ENCODE peak calls at places on chromosomes 13 and 19, in four cellular contexts. W, Z, P and N are unnamed samples.

GRCh38 chr13:21069561-21070004 is 8.2 kb upstream of the LATS2 start:
- DNase-seq in W (peak), Z (no peak), P (peak), N (no peak)

GRCh38 chr19:44587863-44588752 is 25.3 kb upstream of the IGSF23 start:
- DNase-seq in W (peak), Z (no peak), P (peak), N (no peak)

GRCh38 chr13:91305652-91306051 is 41.8 kb upstream of the MIR17HG start:
- DNase-seq in W (no peak), Z (no peak), P (no peak), N (no peak)

GRCh38 chr13:37277435-37278144 is 172.1 kb upstream of the CSNK1A1L start:
- DNase-seq in W (peak), Z (no peak), P (peak), N (no peak)

GRCh38 chr13:42526276-42526675 is 47.7 kb upstream of the TNFSF11 start:
- DNase-seq in W (no peak), Z (no peak), P (no peak), N (no peak)

GRCh38 chr13:30880756-30881155 is 25.3 kb upstream of the MEDAG start:
- DNase-seq in W (peak), Z (no peak), P (peak), N (no peak)

GRCh38 chr13:83216521-83217245 is 665.6 kb downstream of the SLITRK1 start:
- DNase-seq in W (no peak), Z (peak), P (no peak), N (no peak)

GRCh38 chr13:30224732-30225131 is 82.6 kb downstream of the KATNAL1 start:
- DNase-seq in W (peak), Z (no peak), P (no peak), N (no peak)

GRCh38 chr19:35134601-35135091 is at the start of gene LGI4:
- DNase-seq in W (no peak), Z (no peak), P (no peak), N (no peak)

GRCh38 chr19:45607071-45608029 is 5.3 kb upstream of the GPR4 start:
- DNase-seq in W (peak), Z (peak), P (peak), N (peak)

GRCh38 chr13:77143325-77143907 is 116.5 kb upstream of the FBXL3 start:
- DNase-seq in W (no peak), Z (no peak), P (peak), N (no peak)

GRCh38 chr19:9934132-9934950 is 2.0 kb downstream of the OLFM2 start:
- DNase-seq in W (no peak), Z (peak), P (peak), N (peak)

GRCh38 chr13:75186384-75186783 is 295.6 kb downstream of the TBC1D4 start:
- DNase-seq in W (no peak), Z (no peak), P (no peak), N (no peak)

GRCh38 chr13:95607363-95607762 is 37.1 kb downstream of the DZIP1 start:
- DNase-seq in W (peak), Z (no peak), P (no peak), N (no peak)

GRCh38 chr13:28220166-28220565 is 81.8 kb downstream of the PAN3 start:
- DNase-seq in W (peak), Z (no peak), P (no peak), N (no peak)

GRCh38 chr19:35068941-35069634 is 27.6 kb downstream of the HPN start:
- DNase-seq in W (no peak), Z (no peak), P (no peak), N (no peak)

GRCh38 chr19:1598777-1599459 is 6.3 kb upstream of the MBD3 start:
- DNase-seq in W (no peak), Z (no peak), P (no peak), N (no peak)

GRCh38 chr13:107553838-107554237 is 661.5 kb downstream of the LIG4 start:
- DNase-seq in W (no peak), Z (no peak), P (no peak), N (no peak)

GRCh38 chr19:55600336-55601028 is 394 bp downstream of the ZNF524 start:
- DNase-seq in W (peak), Z (peak), P (no peak), N (peak)

GRCh38 chr13:74796126-74796643 is 662.0 kb upstream of the KLF12 start:
- DNase-seq in W (no peak), Z (no peak), P (no peak), N (no peak)

GRCh38 chr13:50386527-50387123 is 371.4 kb downstream of the KCNRG start:
- DNase-seq in W (peak), Z (peak), P (no peak), N (no peak)

GRCh38 chr19:55640043-55640576 is 692 bp upstream of the ZNF580 start:
- DNase-seq in W (peak), Z (peak), P (no peak), N (no peak)

GRCh38 chr13:92769064-92769463 is 457.5 kb upstream of the GPC6 start:
- DNase-seq in W (no peak), Z (no peak), P (no peak), N (no peak)

GRCh38 chr19:3277649-3278048 is 53.2 kb downstream of the CELF5 start:
- DNase-seq in W (no peak), Z (no peak), P (no peak), N (no peak)

GRCh38 chr19:7393934-7394508 is 45.3 kb downstream of the ARHGEF18 start:
- DNase-seq in W (no peak), Z (no peak), P (no peak), N (no peak)

GRCh38 chr19:20077791-20078463 is at the start of gene ZNF90:
- DNase-seq in W (peak), Z (peak), P (peak), N (no peak)

GRCh38 chr19:695350-695949 is at the start of gene PRSS57:
- DNase-seq in W (no peak), Z (no peak), P (no peak), N (no peak)

GRCh38 chr19:6357174-6357573 is 4.2 kb upstream of the CLPP start:
- DNase-seq in W (no peak), Z (no peak), P (no peak), N (no peak)

GRCh38 chr19:3383121-3383722 is 16.8 kb downstream of the NFIC start:
- DNase-seq in W (no peak), Z (no peak), P (no peak), N (no peak)

GRCh38 chr13:23380534-23380933 is 53.0 kb downstream of the SACS start:
- DNase-seq in W (no peak), Z (no peak), P (no peak), N (no peak)

GRCh38 chr13:41613984-41614581 is 156.7 kb downstream of the RGCC start:
- DNase-seq in W (peak), Z (no peak), P (peak), N (no peak)

GRCh38 chr13:79407349-79407979 is 1.4 kb upstream of the RBM26 start:
- DNase-seq in W (no peak), Z (no peak), P (no peak), N (no peak)

GRCh38 chr13:38824342-38824741 is 137.5 kb downstream of the FREM2 start:
- DNase-seq in W (no peak), Z (peak), P (no peak), N (no peak)

GRCh38 chr19:41510484-41510883 is 65.5 kb upstream of the CEACAM21 start:
- DNase-seq in W (no peak), Z (no peak), P (no peak), N (no peak)

GRCh38 chr19:8129061-8129460 is 20.3 kb downstream of the FBN3 start:
- DNase-seq in W (no peak), Z (no peak), P (no peak), N (no peak)

GRCh38 chr19:10501971-10502523 is 1.1 kb downstream of the KEAP1 start:
- DNase-seq in W (no peak), Z (peak), P (peak), N (peak)

GRCh38 chr13:80050252-80050651 is 290.7 kb downstream of the SPRY2 start:
- DNase-seq in W (peak), Z (no peak), P (no peak), N (no peak)

GRCh38 chr13:41064493-41064892 is 3.2 kb downstream of the WBP4 start:
- DNase-seq in W (peak), Z (no peak), P (no peak), N (no peak)

DNA sequence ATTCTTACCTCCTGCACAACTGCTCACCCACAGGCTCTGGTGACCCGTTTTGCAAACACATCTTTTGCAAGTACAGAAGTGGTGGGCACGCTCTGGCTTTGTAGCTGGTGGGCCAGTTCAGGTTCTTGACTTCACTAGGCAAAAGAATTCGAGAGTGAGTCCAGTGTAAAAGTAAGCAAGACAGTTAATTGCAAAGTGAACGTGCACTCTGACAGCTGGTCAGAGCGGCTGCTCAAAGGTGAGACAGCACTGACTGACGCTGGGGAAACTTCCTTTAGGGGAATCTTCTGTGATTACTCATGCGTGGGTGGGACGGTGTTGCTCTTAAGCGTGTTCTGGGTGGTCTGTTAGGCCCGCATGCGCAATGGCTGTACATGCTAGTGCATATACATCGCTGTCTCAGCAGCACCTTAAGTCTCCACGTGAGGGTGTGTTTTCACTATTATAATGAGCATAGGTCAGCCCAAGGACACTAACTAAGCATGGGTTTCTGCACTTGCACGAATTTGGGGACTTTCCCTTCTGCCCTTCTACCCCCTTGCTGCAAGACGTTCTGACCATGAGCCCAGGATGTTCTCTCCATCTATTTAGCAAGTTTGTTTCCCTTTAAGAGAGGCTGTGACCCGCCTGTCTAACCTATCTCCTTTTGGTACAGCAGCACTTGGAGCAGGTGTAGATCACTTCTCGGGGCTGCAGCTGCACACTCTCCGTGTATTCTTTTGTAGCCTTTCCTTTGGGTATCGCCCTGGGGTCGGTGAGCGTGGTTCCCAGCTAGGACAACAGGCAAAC is 30.2 kb upstream of the CD33 start:
- DNase-seq in W (no peak), Z (no peak), P (no peak), N (no peak)
- H3K4me2 ChIP-seq in W (no peak), Z (no peak), P (no peak), N (no peak)

GRCh38 chr13:35496011-35496410 is 19.5 kb upstream of the MAB21L1 start:
- DNase-seq in W (no peak), Z (no peak), P (no peak), N (no peak)
- H3K4me3 ChIP-seq in W (no peak), Z (no peak), P (no peak), N (no peak)

GRCh38 chr19:48122421-48122820 is 11.8 kb upstream of the PLA2G4C start:
- DNase-seq in W (no peak), Z (no peak), P (no peak), N (no peak)
- H3K4me2 ChIP-seq in W (no peak), Z (no peak), P (no peak), N (no peak)

GRCh38 chr13:51924756-51925544 is 63.2 kb downstream of the CCDC70 start:
- DNase-seq in W (no peak), Z (no peak), P (no peak), N (no peak)

GRCh38 chr13:51923983-51924539 is 62.3 kb downstream of the CCDC70 start:
- DNase-seq in W (no peak), Z (peak), P (peak), N (no peak)

GRCh38 chr13:51926528-51926885 is 64.7 kb downstream of the CCDC70 start:
- DNase-seq in W (no peak), Z (no peak), P (no peak), N (no peak)

GRCh38 chr13:51927129-51927528 is 65.4 kb downstream of the CCDC70 start:
- DNase-seq in W (no peak), Z (no peak), P (no peak), N (no peak)

DNA sequence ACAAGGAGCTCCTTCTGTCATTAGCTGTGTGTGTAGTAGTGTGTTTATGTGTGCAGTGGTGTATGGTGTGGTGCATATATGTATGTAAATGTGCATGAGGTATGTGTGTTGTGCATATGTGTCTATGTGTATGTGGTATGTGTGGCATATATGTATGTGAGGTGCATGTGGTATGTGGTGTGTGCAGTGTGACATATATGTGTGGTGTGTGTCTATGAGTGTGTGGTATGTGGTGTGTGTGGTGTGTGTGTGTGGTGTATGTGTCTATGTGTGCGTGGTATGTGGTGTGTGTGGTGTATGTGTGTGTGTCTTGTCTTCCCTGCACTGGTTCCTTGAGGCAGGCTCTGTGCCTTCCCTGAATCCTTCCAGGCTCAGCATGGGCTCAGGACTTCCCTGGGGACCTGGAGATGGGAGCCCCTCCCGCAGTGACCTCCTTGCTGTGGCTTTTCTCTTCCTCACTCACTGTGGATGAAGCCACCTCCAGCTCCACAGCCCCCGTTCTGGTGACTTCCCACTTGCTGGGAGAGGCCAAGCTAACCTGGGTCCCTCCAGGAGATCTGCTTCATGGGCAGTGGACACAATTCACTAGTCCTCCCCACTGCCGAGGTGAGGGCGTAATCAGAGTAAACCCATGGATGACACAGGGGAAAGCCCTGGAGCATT is 64.2 kb downstream of the CCDC70 start:
- DNase-seq in W (no peak), Z (no peak), P (no peak), N (no peak)
- H3K4me3 ChIP-seq in W (no peak), Z (no peak), P (no peak), N (no peak)

GRCh38 chr13:52195052-52195837 is 35.8 kb upstream of the NEK3 start:
- DNase-seq in W (peak), Z (peak), P (no peak), N (no peak)
- H3K4me2 ChIP-seq in W (peak), Z (peak), P (peak), N (peak)